ENCODE peak calls at places on chromosomes 7 and 10, in ten cellular contexts. One of them, this sample, is unnamed.

GRCh38 chr10:78404296-78404695 is 370.6 kb downstream of the RPS24 start:
- DNase-seq in central memory CD4-positive, alpha-beta T cell: no peak
- DNase-seq in amniotic epithelial cell: no peak
- DNase-seq in NAMALWA: no peak
- DNase-seq in H9: no peak
- DNase-seq in effector memory CD8-positive, alpha-beta T cell: no peak
- DNase-seq in effector CD8-positive, alpha-beta T cell: no peak
- DNase-seq in NCI-H446 treated with DMSO at 0.1 percent for 48 hours: no peak
- DNase-seq in choroid plexus epithelial cell: no peak
- DNase-seq in endodermal cell: peak
- DNase-seq in this sample: no peak

GRCh38 chr7:45601094-45601493 is 26.9 kb downstream of the ADCY1 start:
- DNase-seq in choroid plexus epithelial cell: no peak
- DNase-seq in endodermal cell: peak
- DNase-seq in amniotic epithelial cell: no peak
- DNase-seq in effector CD8-positive, alpha-beta T cell: no peak
- DNase-seq in H9: peak
- DNase-seq in central memory CD4-positive, alpha-beta T cell: no peak
- DNase-seq in NAMALWA: no peak
- DNase-seq in effector memory CD8-positive, alpha-beta T cell: no peak
- DNase-seq in NCI-H446 treated with DMSO at 0.1 percent for 48 hours: no peak
- DNase-seq in this sample: no peak

GRCh38 chr7:113824117-113824823 is 94.5 kb downstream of the PPP1R3A start:
- DNase-seq in effector CD8-positive, alpha-beta T cell: no peak
- DNase-seq in H9: no peak
- DNase-seq in central memory CD4-positive, alpha-beta T cell: no peak
- DNase-seq in endodermal cell: no peak
- DNase-seq in choroid plexus epithelial cell: no peak
- DNase-seq in effector memory CD8-positive, alpha-beta T cell: no peak
- DNase-seq in amniotic epithelial cell: no peak
- DNase-seq in NCI-H446 treated with DMSO at 0.1 percent for 48 hours: no peak
- DNase-seq in NAMALWA: no peak
- DNase-seq in this sample: no peak

GRCh38 chr7:6576024-6576866 is 1.0 kb upstream of the ZDHHC4 start:
- DNase-seq in choroid plexus epithelial cell: no peak
- DNase-seq in central memory CD4-positive, alpha-beta T cell: no peak
- DNase-seq in H9: peak
- DNase-seq in effector memory CD8-positive, alpha-beta T cell: no peak
- DNase-seq in amniotic epithelial cell: no peak
- DNase-seq in endodermal cell: peak
- DNase-seq in NCI-H446 treated with DMSO at 0.1 percent for 48 hours: no peak
- DNase-seq in effector CD8-positive, alpha-beta T cell: no peak
- DNase-seq in NAMALWA: peak
- DNase-seq in this sample: no peak

GRCh38 chr7:137954614-137955013 is 47.3 kb downstream of the CREB3L2 start:
- DNase-seq in choroid plexus epithelial cell: no peak
- DNase-seq in effector CD8-positive, alpha-beta T cell: no peak
- DNase-seq in NAMALWA: no peak
- DNase-seq in H9: no peak
- DNase-seq in NCI-H446 treated with DMSO at 0.1 percent for 48 hours: no peak
- DNase-seq in endodermal cell: no peak
- DNase-seq in amniotic epithelial cell: peak
- DNase-seq in central memory CD4-positive, alpha-beta T cell: no peak
- DNase-seq in effector memory CD8-positive, alpha-beta T cell: no peak
- DNase-seq in this sample: no peak

GRCh38 chr10:22534849-22535604 is 179.4 kb downstream of the PIP4K2A start:
- DNase-seq in H9: no peak
- DNase-seq in effector CD8-positive, alpha-beta T cell: no peak
- DNase-seq in central memory CD4-positive, alpha-beta T cell: no peak
- DNase-seq in choroid plexus epithelial cell: peak
- DNase-seq in endodermal cell: no peak
- DNase-seq in amniotic epithelial cell: peak
- DNase-seq in NAMALWA: no peak
- DNase-seq in effector memory CD8-positive, alpha-beta T cell: no peak
- DNase-seq in NCI-H446 treated with DMSO at 0.1 percent for 48 hours: no peak
- DNase-seq in this sample: no peak

GRCh38 chr10:348456-348855 is 213.2 kb downstream of the ZMYND11 start:
- DNase-seq in NAMALWA: no peak
- DNase-seq in amniotic epithelial cell: no peak
- DNase-seq in endodermal cell: no peak
- DNase-seq in H9: peak
- DNase-seq in NCI-H446 treated with DMSO at 0.1 percent for 48 hours: no peak
- DNase-seq in choroid plexus epithelial cell: no peak
- DNase-seq in central memory CD4-positive, alpha-beta T cell: no peak
- DNase-seq in effector memory CD8-positive, alpha-beta T cell: no peak
- DNase-seq in effector CD8-positive, alpha-beta T cell: no peak
- DNase-seq in this sample: no peak

GRCh38 chr10:70258216-70258615 is 25.0 kb upstream of the PPA1 start:
- DNase-seq in endodermal cell: no peak
- DNase-seq in amniotic epithelial cell: peak
- DNase-seq in choroid plexus epithelial cell: no peak
- DNase-seq in central memory CD4-positive, alpha-beta T cell: no peak
- DNase-seq in H9: no peak
- DNase-seq in NCI-H446 treated with DMSO at 0.1 percent for 48 hours: no peak
- DNase-seq in effector CD8-positive, alpha-beta T cell: no peak
- DNase-seq in effector memory CD8-positive, alpha-beta T cell: no peak
- DNase-seq in NAMALWA: no peak
- DNase-seq in this sample: no peak

GRCh38 chr7:90709501-90710465 is 113.7 kb downstream of the CDK14 start:
- DNase-seq in effector CD8-positive, alpha-beta T cell: no peak
- DNase-seq in central memory CD4-positive, alpha-beta T cell: no peak
- DNase-seq in endodermal cell: peak
- DNase-seq in NCI-H446 treated with DMSO at 0.1 percent for 48 hours: peak
- DNase-seq in choroid plexus epithelial cell: peak
- DNase-seq in NAMALWA: peak
- DNase-seq in effector memory CD8-positive, alpha-beta T cell: no peak
- DNase-seq in amniotic epithelial cell: peak
- DNase-seq in H9: no peak
- DNase-seq in this sample: no peak

GRCh38 chr7:12139421-12139820 is 71.7 kb upstream of the TMEM106B start:
- DNase-seq in H9: no peak
- DNase-seq in endodermal cell: no peak
- DNase-seq in effector memory CD8-positive, alpha-beta T cell: no peak
- DNase-seq in amniotic epithelial cell: peak
- DNase-seq in NAMALWA: no peak
- DNase-seq in central memory CD4-positive, alpha-beta T cell: no peak
- DNase-seq in NCI-H446 treated with DMSO at 0.1 percent for 48 hours: no peak
- DNase-seq in choroid plexus epithelial cell: peak
- DNase-seq in effector CD8-positive, alpha-beta T cell: no peak
- DNase-seq in this sample: no peak

GRCh38 chr7:4712371-4713182 is 30.5 kb downstream of the FOXK1 start:
- DNase-seq in endodermal cell: no peak
- DNase-seq in effector memory CD8-positive, alpha-beta T cell: no peak
- DNase-seq in H9: no peak
- DNase-seq in effector CD8-positive, alpha-beta T cell: no peak
- DNase-seq in NCI-H446 treated with DMSO at 0.1 percent for 48 hours: no peak
- DNase-seq in central memory CD4-positive, alpha-beta T cell: no peak
- DNase-seq in NAMALWA: no peak
- DNase-seq in amniotic epithelial cell: peak
- DNase-seq in choroid plexus epithelial cell: peak
- DNase-seq in this sample: peak

GRCh38 chr10:77351386-77351785 is 286.2 kb downstream of the KCNMA1 start:
- DNase-seq in amniotic epithelial cell: peak
- DNase-seq in central memory CD4-positive, alpha-beta T cell: no peak
- DNase-seq in effector CD8-positive, alpha-beta T cell: no peak
- DNase-seq in NCI-H446 treated with DMSO at 0.1 percent for 48 hours: no peak
- DNase-seq in endodermal cell: no peak
- DNase-seq in choroid plexus epithelial cell: peak
- DNase-seq in effector memory CD8-positive, alpha-beta T cell: no peak
- DNase-seq in H9: no peak
- DNase-seq in NAMALWA: no peak
- DNase-seq in this sample: no peak

GRCh38 chr7:51949726-51950644 is 633.4 kb upstream of the COBL start:
- DNase-seq in H9: peak
- DNase-seq in amniotic epithelial cell: no peak
- DNase-seq in effector memory CD8-positive, alpha-beta T cell: no peak
- DNase-seq in endodermal cell: peak
- DNase-seq in choroid plexus epithelial cell: no peak
- DNase-seq in effector CD8-positive, alpha-beta T cell: no peak
- DNase-seq in NAMALWA: peak
- DNase-seq in central memory CD4-positive, alpha-beta T cell: no peak
- DNase-seq in NCI-H446 treated with DMSO at 0.1 percent for 48 hours: no peak
- DNase-seq in this sample: no peak

GRCh38 chr10:44193156-44193555 is 191.7 kb downstream of the CXCL12 start:
- DNase-seq in choroid plexus epithelial cell: no peak
- DNase-seq in amniotic epithelial cell: no peak
- DNase-seq in endodermal cell: no peak
- DNase-seq in central memory CD4-positive, alpha-beta T cell: no peak
- DNase-seq in NAMALWA: no peak
- DNase-seq in H9: no peak
- DNase-seq in effector memory CD8-positive, alpha-beta T cell: no peak
- DNase-seq in effector CD8-positive, alpha-beta T cell: no peak
- DNase-seq in NCI-H446 treated with DMSO at 0.1 percent for 48 hours: no peak
- DNase-seq in this sample: no peak